ENCODE peak calls at places on chromosomes 13 and 19, in four cellular contexts. N is activated T-helper 2 cell treated with anti-CD3 and anti-CD28 coated beads, Interferon-gamma antibody, Interleukin-2, Interleukin-4, amounts not matched to agents 10 μg/mL and 5 μg/mL and 100 μg/mL, durations not matched to agents 14 hours and 24 hours and 36 hours; M is ELF-1; S is T-helper 1 cell. T is an unnamed sample.

GRCh38 chr13:93547886-93548285 is 321.3 kb downstream of the GPC6 start:
- DNase-seq in M (no peak), S (no peak), N (no peak), T (no peak)

GRCh38 chr19:8569066-8569761 is 8.0 kb downstream of the MYO1F start:
- DNase-seq in N (peak), M (no peak), S (peak), T (no peak)

GRCh38 chr19:604355-604754 is 14.7 kb downstream of the HCN2 start:
- DNase-seq in N (peak), M (peak), S (peak), T (no peak)

GRCh38 chr13:30114586-30115256 is 192.6 kb downstream of the KATNAL1 start:
- DNase-seq in S (peak), M (peak), N (peak), T (peak)

GRCh38 chr19:29798783-29799182 is 13.0 kb upstream of the CCNE1 start:
- DNase-seq in S (no peak), M (no peak), N (no peak), T (no peak)

GRCh38 chr19:4556574-4557185 is 2.8 kb downstream of the SEMA6B start:
- DNase-seq in S (no peak), N (no peak), M (peak), T (no peak)

GRCh38 chr13:99941086-99941485 is 30.5 kb downstream of the ZIC5 start:
- DNase-seq in M (no peak), S (no peak), N (no peak), T (no peak)

GRCh38 chr19:51564791-51565190 is 6.3 kb upstream of the ZNF175 start:
- DNase-seq in N (no peak), S (no peak), M (peak), T (no peak)

GRCh38 chr13:61728468-61728867 is 312.8 kb upstream of the PCDH20 start:
- DNase-seq in S (no peak), N (no peak), M (no peak), T (peak)

GRCh38 chr13:24664726-24665409 is 15.3 kb upstream of the ATP12A start:
- DNase-seq in S (no peak), N (no peak), M (no peak), T (no peak)

GRCh38 chr13:46901721-46902120 is 4.9 kb upstream of the HTR2A start:
- DNase-seq in N (no peak), S (no peak), M (no peak), T (no peak)

GRCh38 chr13:34816543-34816942 is 125.5 kb upstream of the NBEA start:
- DNase-seq in S (no peak), M (no peak), N (no peak), T (peak)

GRCh38 chr19:55304279-55304978 is 20.6 kb downstream of the BRSK1 start:
- DNase-seq in N (no peak), S (no peak), M (peak), T (peak)

GRCh38 chr13:93422980-93423554 is 196.5 kb downstream of the GPC6 start:
- DNase-seq in N (no peak), M (no peak), S (no peak), T (no peak)

GRCh38 chr19:42108527-42109389 is 23.5 kb downstream of the POU2F2 start:
- DNase-seq in N (peak), M (peak), S (peak), T (peak)